ENCODE peak calls at places on chromosomes 7 and 10, in nine cellular contexts. One of them, this sample, is unnamed. For H3K4me1, the result is how much of the 10 kb centered on the place peaks cover.

GRCh38 chr10:114405011-114405350 is 679 bp upstream of the AFAP1L2 start:
- DNase-seq in CD4-positive, alpha-beta memory T cell: no peak
- DNase-seq in cardiac muscle cell: no peak
- DNase-seq in K562: no peak
- DNase-seq in right atrium auricular region: no peak
- DNase-seq in esophagus muscularis mucosa: no peak
- DNase-seq in adrenal gland: no peak
- DNase-seq in hepatocyte: no peak
- DNase-seq in CD4-positive, CD25-positive, alpha-beta regulatory T cell: no peak
- DNase-seq in this sample: no peak

GRCh38 chr7:106865130-106866115 is at the start of gene PIK3CG:
- DNase-seq in CD4-positive, alpha-beta memory T cell: peak
- DNase-seq in cardiac muscle cell: no peak
- DNase-seq in K562: peak
- DNase-seq in right atrium auricular region: no peak
- DNase-seq in esophagus muscularis mucosa: no peak
- DNase-seq in adrenal gland: no peak
- DNase-seq in hepatocyte: no peak
- DNase-seq in CD4-positive, CD25-positive, alpha-beta regulatory T cell: peak
- DNase-seq in this sample: no peak

GRCh38 chr10:99372546-99373271 is 43.6 kb downstream of the CNNM1 start:
- DNase-seq in CD4-positive, alpha-beta memory T cell: no peak
- DNase-seq in cardiac muscle cell: no peak
- DNase-seq in K562: no peak
- DNase-seq in right atrium auricular region: no peak
- DNase-seq in esophagus muscularis mucosa: no peak
- DNase-seq in adrenal gland: no peak
- DNase-seq in hepatocyte: peak
- DNase-seq in CD4-positive, CD25-positive, alpha-beta regulatory T cell: no peak
- DNase-seq in this sample: no peak

GRCh38 chr10:43681226-43681625 is 32.5 kb upstream of the ZNF32 start:
- DNase-seq in CD4-positive, alpha-beta memory T cell: no peak
- DNase-seq in cardiac muscle cell: no peak
- DNase-seq in K562: no peak
- DNase-seq in right atrium auricular region: no peak
- DNase-seq in esophagus muscularis mucosa: no peak
- DNase-seq in adrenal gland: no peak
- DNase-seq in hepatocyte: no peak
- DNase-seq in CD4-positive, CD25-positive, alpha-beta regulatory T cell: no peak
- DNase-seq in this sample: no peak

GRCh38 chr7:1937252-1937605 is 267.2 kb downstream of the ELFN1 start:
- DNase-seq in CD4-positive, alpha-beta memory T cell: no peak
- DNase-seq in cardiac muscle cell: no peak
- DNase-seq in K562: no peak
- DNase-seq in right atrium auricular region: no peak
- DNase-seq in esophagus muscularis mucosa: no peak
- DNase-seq in adrenal gland: no peak
- DNase-seq in hepatocyte: no peak
- DNase-seq in CD4-positive, CD25-positive, alpha-beta regulatory T cell: no peak
- DNase-seq in this sample: no peak

GRCh38 chr7:71739520-71740195 is 607.7 kb downstream of the GALNT17 start:
- DNase-seq in CD4-positive, alpha-beta memory T cell: no peak
- DNase-seq in cardiac muscle cell: no peak
- DNase-seq in K562: no peak
- DNase-seq in right atrium auricular region: peak
- DNase-seq in esophagus muscularis mucosa: peak
- DNase-seq in adrenal gland: no peak
- DNase-seq in hepatocyte: no peak
- DNase-seq in CD4-positive, CD25-positive, alpha-beta regulatory T cell: no peak
- DNase-seq in this sample: no peak

GRCh38 chr7:100015232-100016208 is at the start of gene ZKSCAN1:
- DNase-seq in CD4-positive, alpha-beta memory T cell: peak
- DNase-seq in cardiac muscle cell: peak
- DNase-seq in K562: peak
- DNase-seq in right atrium auricular region: peak
- DNase-seq in esophagus muscularis mucosa: peak
- DNase-seq in adrenal gland: peak
- DNase-seq in hepatocyte: peak
- DNase-seq in CD4-positive, CD25-positive, alpha-beta regulatory T cell: peak
- DNase-seq in this sample: peak

GRCh38 chr10:119309423-119309770 is 102.0 kb downstream of the GRK5 start:
- DNase-seq in CD4-positive, alpha-beta memory T cell: no peak
- DNase-seq in cardiac muscle cell: no peak
- DNase-seq in K562: no peak
- DNase-seq in right atrium auricular region: no peak
- DNase-seq in esophagus muscularis mucosa: no peak
- DNase-seq in adrenal gland: no peak
- DNase-seq in hepatocyte: no peak
- DNase-seq in CD4-positive, CD25-positive, alpha-beta regulatory T cell: no peak
- DNase-seq in this sample: no peak

GRCh38 chr10:44278669-44279337 is 106.1 kb downstream of the CXCL12 start:
- DNase-seq in CD4-positive, alpha-beta memory T cell: no peak
- DNase-seq in cardiac muscle cell: no peak
- DNase-seq in K562: no peak
- DNase-seq in right atrium auricular region: no peak
- DNase-seq in esophagus muscularis mucosa: no peak
- DNase-seq in adrenal gland: no peak
- DNase-seq in hepatocyte: no peak
- DNase-seq in CD4-positive, CD25-positive, alpha-beta regulatory T cell: no peak
- DNase-seq in this sample: no peak

GRCh38 chr10:71517310-71518159 is 120.8 kb downstream of the CDH23 start:
- DNase-seq in CD4-positive, alpha-beta memory T cell: no peak
- DNase-seq in cardiac muscle cell: no peak
- DNase-seq in K562: no peak
- DNase-seq in right atrium auricular region: no peak
- DNase-seq in esophagus muscularis mucosa: no peak
- DNase-seq in adrenal gland: no peak
- DNase-seq in hepatocyte: no peak
- DNase-seq in CD4-positive, CD25-positive, alpha-beta regulatory T cell: no peak
- DNase-seq in this sample: no peak

GRCh38 chr10:16856567-16856966 is 39.3 kb upstream of the RSU1 start:
- DNase-seq in CD4-positive, alpha-beta memory T cell: no peak
- DNase-seq in cardiac muscle cell: no peak
- DNase-seq in K562: peak
- DNase-seq in right atrium auricular region: no peak
- DNase-seq in esophagus muscularis mucosa: no peak
- DNase-seq in adrenal gland: no peak
- DNase-seq in hepatocyte: no peak
- DNase-seq in CD4-positive, CD25-positive, alpha-beta regulatory T cell: no peak
- DNase-seq in this sample: no peak

GRCh38 chr10:21398549-21399345 is 126.7 kb downstream of the SKIDA1 start:
- DNase-seq in CD4-positive, alpha-beta memory T cell: no peak
- DNase-seq in cardiac muscle cell: no peak
- DNase-seq in K562: no peak
- DNase-seq in right atrium auricular region: no peak
- DNase-seq in esophagus muscularis mucosa: no peak
- DNase-seq in adrenal gland: no peak
- DNase-seq in hepatocyte: no peak
- DNase-seq in CD4-positive, CD25-positive, alpha-beta regulatory T cell: no peak
- DNase-seq in this sample: no peak

GRCh38 chr10:103040424-103040823 is 122.3 kb downstream of the CNNM2 start:
- DNase-seq in CD4-positive, alpha-beta memory T cell: no peak
- DNase-seq in cardiac muscle cell: no peak
- DNase-seq in K562: peak
- DNase-seq in right atrium auricular region: no peak
- DNase-seq in esophagus muscularis mucosa: no peak
- DNase-seq in adrenal gland: no peak
- DNase-seq in hepatocyte: no peak
- DNase-seq in CD4-positive, CD25-positive, alpha-beta regulatory T cell: no peak
- DNase-seq in this sample: no peak

GRCh38 chr10:53508197-53508596 is 735.6 kb upstream of the MBL2 start:
- DNase-seq in CD4-positive, alpha-beta memory T cell: no peak
- DNase-seq in cardiac muscle cell: no peak
- DNase-seq in K562: no peak
- DNase-seq in right atrium auricular region: no peak
- DNase-seq in esophagus muscularis mucosa: no peak
- DNase-seq in adrenal gland: no peak
- DNase-seq in hepatocyte: no peak
- DNase-seq in CD4-positive, CD25-positive, alpha-beta regulatory T cell: no peak
- DNase-seq in this sample: no peak

GRCh38 chr7:68688416-68689086 is 909.7 kb upstream of the AUTS2 start:
- DNase-seq in CD4-positive, alpha-beta memory T cell: no peak
- DNase-seq in cardiac muscle cell: no peak
- DNase-seq in K562: no peak
- DNase-seq in right atrium auricular region: no peak
- DNase-seq in esophagus muscularis mucosa: no peak
- DNase-seq in adrenal gland: no peak
- DNase-seq in hepatocyte: no peak
- DNase-seq in CD4-positive, CD25-positive, alpha-beta regulatory T cell: no peak
- DNase-seq in this sample: no peak

GRCh38 chr7:19108985-19109946 is 8.2 kb downstream of the TWIST1 start:
- DNase-seq in CD4-positive, alpha-beta memory T cell: no peak
- DNase-seq in cardiac muscle cell: no peak
- DNase-seq in K562: no peak
- DNase-seq in right atrium auricular region: no peak
- DNase-seq in esophagus muscularis mucosa: no peak
- DNase-seq in adrenal gland: no peak
- DNase-seq in hepatocyte: no peak
- DNase-seq in CD4-positive, CD25-positive, alpha-beta regulatory T cell: no peak
- DNase-seq in this sample: no peak

GRCh38 chr7:45882465-45882810 is 5.8 kb upstream of the IGFBP1 start:
- DNase-seq in CD4-positive, alpha-beta memory T cell: no peak
- DNase-seq in cardiac muscle cell: no peak
- DNase-seq in K562: no peak
- DNase-seq in right atrium auricular region: no peak
- DNase-seq in esophagus muscularis mucosa: peak
- DNase-seq in adrenal gland: no peak
- DNase-seq in hepatocyte: no peak
- DNase-seq in CD4-positive, CD25-positive, alpha-beta regulatory T cell: no peak
- DNase-seq in this sample: no peak

GRCh38 chr7:149414745-149415390 is 46.0 kb downstream of the ZNF777 start:
- DNase-seq in CD4-positive, alpha-beta memory T cell: peak
- DNase-seq in cardiac muscle cell: peak
- DNase-seq in K562: no peak
- DNase-seq in right atrium auricular region: peak
- DNase-seq in esophagus muscularis mucosa: peak
- DNase-seq in adrenal gland: peak
- DNase-seq in hepatocyte: peak
- DNase-seq in CD4-positive, CD25-positive, alpha-beta regulatory T cell: peak
- DNase-seq in this sample: no peak

GRCh38 chr7:27908534-27909165 is 168.7 kb downstream of the TAX1BP1 start:
- DNase-seq in CD4-positive, alpha-beta memory T cell: no peak
- DNase-seq in cardiac muscle cell: no peak
- DNase-seq in K562: no peak
- DNase-seq in right atrium auricular region: no peak
- DNase-seq in esophagus muscularis mucosa: no peak
- DNase-seq in adrenal gland: no peak
- DNase-seq in hepatocyte: no peak
- DNase-seq in CD4-positive, CD25-positive, alpha-beta regulatory T cell: no peak
- DNase-seq in this sample: no peak

DNA sequence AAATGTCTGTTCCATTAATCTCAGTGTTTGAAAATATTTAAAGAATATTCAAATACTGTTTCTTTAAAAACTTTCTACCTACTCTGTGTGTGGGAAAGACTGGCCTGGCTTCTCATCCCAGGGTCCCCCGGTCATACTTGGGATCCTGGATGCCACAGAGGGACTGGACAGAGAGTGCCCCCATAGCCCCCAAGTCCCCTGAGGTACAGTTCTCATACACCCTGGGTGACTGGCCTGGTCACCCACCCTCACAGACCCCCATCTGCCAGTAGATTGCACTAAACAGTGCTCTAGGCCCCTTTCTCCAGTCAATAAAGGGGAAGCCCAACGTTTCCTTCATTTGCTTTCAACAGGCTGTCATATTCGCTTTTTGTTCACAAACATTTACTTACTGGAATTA is 3.0 kb downstream of the TMEM273 start:
- DNase-seq in CD4-positive, alpha-beta memory T cell: no peak
- DNase-seq in cardiac muscle cell: no peak
- DNase-seq in K562: peak
- DNase-seq in right atrium auricular region: no peak
- DNase-seq in esophagus muscularis mucosa: no peak
- DNase-seq in adrenal gland: no peak
- DNase-seq in hepatocyte: no peak
- DNase-seq in CD4-positive, CD25-positive, alpha-beta regulatory T cell: no peak
- DNase-seq in this sample: no peak
- H3K4me1 ChIP-seq in CD4-positive, alpha-beta memory T cell: half or more
- H3K4me1 ChIP-seq in cardiac muscle cell: under half
- H3K4me1 ChIP-seq in K562: under half
- H3K4me1 ChIP-seq in right atrium auricular region: under half
- H3K4me1 ChIP-seq in esophagus muscularis mucosa: under half
- H3K4me1 ChIP-seq in adrenal gland: under half
- H3K4me1 ChIP-seq in hepatocyte: under half
- H3K4me1 ChIP-seq in CD4-positive, CD25-positive, alpha-beta regulatory T cell: under half
- H3K4me1 ChIP-seq in this sample: under half

DNA sequence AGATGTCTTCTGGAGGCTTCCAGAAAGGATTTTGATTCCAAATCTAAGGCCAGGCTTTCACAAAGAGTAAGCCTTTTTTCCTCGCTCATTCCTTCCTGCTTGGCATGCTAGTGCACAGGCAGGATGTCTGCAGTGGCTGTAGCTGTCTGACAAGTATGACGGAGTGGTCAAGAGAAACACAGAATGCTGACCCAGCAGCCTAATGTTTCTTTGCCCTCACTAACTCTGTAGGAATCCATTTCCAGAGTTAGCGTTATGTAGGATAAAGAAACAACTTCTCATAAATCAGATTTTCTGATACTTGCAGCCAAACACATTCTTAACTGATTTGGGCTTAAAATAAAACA is 190.8 kb upstream of the AGK start:
- DNase-seq in CD4-positive, alpha-beta memory T cell: no peak
- DNase-seq in cardiac muscle cell: no peak
- DNase-seq in K562: no peak
- DNase-seq in right atrium auricular region: no peak
- DNase-seq in esophagus muscularis mucosa: no peak
- DNase-seq in adrenal gland: no peak
- DNase-seq in hepatocyte: no peak
- DNase-seq in CD4-positive, CD25-positive, alpha-beta regulatory T cell: no peak
- DNase-seq in this sample: no peak
- H3K4me3 ChIP-seq in CD4-positive, alpha-beta memory T cell: no peak
- H3K4me3 ChIP-seq in cardiac muscle cell: no peak
- H3K4me3 ChIP-seq in K562: no peak
- H3K4me3 ChIP-seq in right atrium auricular region: no peak
- H3K4me3 ChIP-seq in esophagus muscularis mucosa: no peak
- H3K4me3 ChIP-seq in adrenal gland: no peak
- H3K4me3 ChIP-seq in hepatocyte: no peak
- H3K4me3 ChIP-seq in CD4-positive, CD25-positive, alpha-beta regulatory T cell: no peak
- H3K4me3 ChIP-seq in this sample: no peak

DNA sequence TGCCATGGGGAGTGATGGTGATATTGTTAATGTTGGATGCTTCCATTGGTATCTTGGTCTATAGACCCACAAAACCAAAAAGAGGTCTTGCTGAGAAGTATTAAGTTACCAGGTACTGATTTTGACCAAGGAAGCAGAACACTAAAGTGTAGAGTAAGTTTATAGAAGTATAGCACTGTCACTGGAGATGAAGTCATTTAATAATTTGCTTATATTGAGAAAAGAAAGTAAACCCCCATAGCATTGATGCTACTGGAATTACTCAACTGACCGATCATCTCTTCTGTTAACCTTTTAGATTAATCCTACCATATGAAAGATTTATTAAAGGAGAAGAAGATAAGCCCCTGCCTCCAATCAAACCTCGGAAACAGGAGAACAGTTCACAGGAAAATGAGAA is 183.2 kb downstream of the RTKN2 start:
- DNase-seq in CD4-positive, alpha-beta memory T cell: no peak
- DNase-seq in cardiac muscle cell: no peak
- DNase-seq in K562: no peak
- DNase-seq in right atrium auricular region: no peak
- DNase-seq in esophagus muscularis mucosa: no peak
- DNase-seq in adrenal gland: no peak
- DNase-seq in hepatocyte: no peak
- DNase-seq in CD4-positive, CD25-positive, alpha-beta regulatory T cell: no peak
- DNase-seq in this sample: no peak
- H3K4me1 ChIP-seq in CD4-positive, alpha-beta memory T cell: half or more
- H3K4me1 ChIP-seq in cardiac muscle cell: under half
- H3K4me1 ChIP-seq in K562: under half
- H3K4me1 ChIP-seq in right atrium auricular region: under half
- H3K4me1 ChIP-seq in esophagus muscularis mucosa: half or more
- H3K4me1 ChIP-seq in adrenal gland: under half
- H3K4me1 ChIP-seq in hepatocyte: under half
- H3K4me1 ChIP-seq in CD4-positive, CD25-positive, alpha-beta regulatory T cell: half or more
- H3K4me1 ChIP-seq in this sample: under half

GRCh38 chr7:101870361-101871062 is 53.1 kb downstream of the CUX1 start:
- DNase-seq in CD4-positive, alpha-beta memory T cell: no peak
- DNase-seq in cardiac muscle cell: no peak
- DNase-seq in K562: peak
- DNase-seq in right atrium auricular region: no peak
- DNase-seq in esophagus muscularis mucosa: no peak
- DNase-seq in adrenal gland: no peak
- DNase-seq in hepatocyte: peak
- DNase-seq in CD4-positive, CD25-positive, alpha-beta regulatory T cell: no peak
- DNase-seq in this sample: no peak
- H3K4me3 ChIP-seq in CD4-positive, alpha-beta memory T cell: no peak
- H3K4me3 ChIP-seq in cardiac muscle cell: no peak
- H3K4me3 ChIP-seq in K562: no peak
- H3K4me3 ChIP-seq in right atrium auricular region: no peak
- H3K4me3 ChIP-seq in esophagus muscularis mucosa: no peak
- H3K4me3 ChIP-seq in adrenal gland: no peak
- H3K4me3 ChIP-seq in hepatocyte: no peak
- H3K4me3 ChIP-seq in CD4-positive, CD25-positive, alpha-beta regulatory T cell: no peak
- H3K4me3 ChIP-seq in this sample: no peak